ENCODE peak calls at places on chromosomes 12 and 14, in four cellular contexts. Z is HepG2, F is GM12878, U is H1. Y is an unnamed sample.
A peak's percentile ranks its signal among the peaks of the same experiment; 100 is the strongest.

GRCh38 chr12:57630891-57631433 is 2.0 kb downstream of the B4GALNT1 start:
- DNase-seq in U (no peak), Z (no peak), F (no peak), Y (peak; percentile 22)

GRCh38 chr14:47660158-47660557 is 15.2 kb downstream of the MDGA2 start:
- DNase-seq in U (no peak), F (no peak), Z (no peak), Y (no peak)

GRCh38 chr12:4353785-4354208 is 25.7 kb downstream of the FGF23 start:
- DNase-seq in U (no peak), F (no peak), Z (no peak), Y (peak; percentile 46)

GRCh38 chr14:59349154-59349772 is 115.9 kb downstream of the GPR135 start:
- DNase-seq in Z (no peak), U (no peak), F (no peak), Y (no peak)

GRCh38 chr12:104055686-104056388 is 5.8 kb upstream of the GLT8D2 start:
- DNase-seq in Z (no peak), F (no peak), U (no peak), Y (peak; percentile 82)

GRCh38 chr14:60734465-60735242 is at the start of gene MNAT1:
- DNase-seq in Z (peak; percentile 66), U (peak; percentile 92), F (peak; percentile 56), Y (peak; percentile 79)

GRCh38 chr12:62640910-62641448 is 174.4 kb downstream of the MON2 start:
- DNase-seq in U (no peak), F (peak; percentile 27), Z (no peak), Y (no peak)

GRCh38 chr12:48109424-48109823 is 3.5 kb upstream of the SENP1 start:
- DNase-seq in U (no peak), F (no peak), Z (no peak), Y (no peak)

GRCh38 chr12:2297658-2298057 is 244.9 kb downstream of the CACNA1C start:
- DNase-seq in Z (no peak), F (no peak), U (no peak), Y (no peak)

GRCh38 chr14:74902941-74903705 is 19.9 kb downstream of the RPS6KL1 start:
- DNase-seq in F (no peak), Z (no peak), U (no peak), Y (no peak)

GRCh38 chr12:46919666-46920065 is 93.9 kb upstream of the SLC38A4 start:
- DNase-seq in Z (no peak), F (no peak), U (no peak), Y (no peak)

GRCh38 chr14:73403181-73403752 is 55.1 kb downstream of the NUMB start:
- DNase-seq in Z (no peak), U (no peak), F (no peak), Y (no peak)

GRCh38 chr14:90266441-90267154 is 10.2 kb downstream of the PSMC1 start:
- DNase-seq in F (no peak), U (no peak), Z (no peak), Y (no peak)

GRCh38 chr14:102973706-102974280 is 51.3 kb downstream of the AMN start:
- DNase-seq in Z (no peak), U (no peak), F (no peak), Y (no peak)

GRCh38 chr14:100440758-100441203 is 117.6 kb downstream of the SLC25A47 start:
- DNase-seq in Z (no peak), F (no peak), U (no peak), Y (peak; percentile 76)

GRCh38 chr14:33118653-33119052 is 180.0 kb downstream of the NPAS3 start:
- DNase-seq in Z (no peak), U (no peak), F (no peak), Y (peak; percentile 2)

GRCh38 chr14:64973026-64973442 is 898 bp upstream of the RAB15 start:
- DNase-seq in F (no peak), Z (peak; percentile 38), U (no peak), Y (no peak)

GRCh38 chr14:102015771-102016170 is 51.4 kb downstream of the DYNC1H1 start:
- DNase-seq in U (no peak), F (no peak), Z (no peak), Y (no peak)

GRCh38 chr12:112112423-112113132 is 4.0 kb upstream of the NAA25 start:
- DNase-seq in U (no peak), F (no peak), Z (no peak), Y (no peak)

GRCh38 chr12:50859621-50860020 is 16.9 kb downstream of the TMPRSS12 start:
- DNase-seq in U (no peak), F (no peak), Z (no peak), Y (no peak)

GRCh38 chr14:74190910-74191575 is 48.2 kb upstream of the VSX2 start:
- DNase-seq in Z (no peak), F (no peak), U (no peak), Y (no peak)

GRCh38 chr14:64983439-64984310 is 3.0 kb upstream of the FNTB start:
- DNase-seq in U (no peak), Z (peak; percentile 45), F (no peak), Y (peak; percentile 65)

GRCh38 chr14:65927871-65928270 is 515.3 kb downstream of the FUT8 start:
- DNase-seq in F (no peak), Z (no peak), U (no peak), Y (no peak)

GRCh38 chr12:110929818-110930217 is 9.4 kb upstream of the MYL2 start:
- DNase-seq in U (peak; percentile 19), F (no peak), Z (no peak), Y (no peak)

GRCh38 chr14:68786491-68787234 is 6.2 kb downstream of the ZFP36L1 start:
- DNase-seq in U (peak; percentile 60), Z (no peak), F (no peak), Y (no peak)

GRCh38 chr12:6827982-6828670 is at the start of gene P3H3:
- DNase-seq in Z (peak; percentile 23), U (peak; percentile 76), F (no peak), Y (peak; percentile 84)

DNA sequence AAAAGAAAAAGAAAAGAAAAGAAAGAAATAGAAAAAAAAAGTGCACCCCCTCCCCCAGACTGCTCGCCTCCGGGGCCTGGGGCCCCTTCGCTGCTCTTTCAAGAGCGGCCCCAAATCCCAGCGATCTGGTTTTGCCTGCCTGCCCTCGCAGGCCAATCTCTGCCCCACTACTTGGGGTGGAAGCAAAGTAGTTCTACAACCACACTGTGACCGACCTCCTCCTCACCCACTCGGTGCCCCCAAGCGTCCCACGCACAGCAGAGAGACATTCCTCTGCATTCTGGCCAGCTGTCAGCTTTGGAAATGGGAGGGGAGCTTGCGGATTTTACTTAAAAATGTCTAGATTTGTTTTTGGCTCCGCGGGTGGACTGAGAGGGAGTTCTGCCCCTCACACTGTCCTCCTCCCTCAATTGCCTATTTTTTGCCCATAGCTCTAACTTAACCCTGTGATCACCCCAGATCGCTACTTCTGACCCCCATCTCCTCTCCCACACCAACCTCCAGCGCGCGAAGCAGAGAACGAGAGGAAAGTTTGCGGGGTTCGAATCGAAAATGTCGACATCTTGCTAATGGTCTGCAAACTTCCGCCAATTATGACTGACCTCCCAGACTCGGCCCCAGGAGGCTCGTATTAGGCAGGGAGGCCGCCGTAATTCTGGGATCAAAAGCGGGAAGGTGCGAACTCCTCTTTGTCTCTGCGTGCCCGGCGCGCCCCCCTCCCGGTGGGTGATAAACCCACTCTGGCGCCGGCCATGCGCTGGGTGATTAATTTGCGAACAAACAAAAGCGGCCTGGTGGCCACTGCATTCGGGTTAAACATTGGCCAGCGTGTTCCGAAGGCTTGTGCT is 2.7 kb upstream of the TBX3 start:
- DNase-seq in Z (no peak), U (no peak), F (no peak), Y (no peak)
- H2AFZ ChIP-seq in Z (no peak overlapping the region), U (no peak overlapping the region), F (no peak overlapping the region), Y (no peak overlapping the region)

GRCh38 chr12:64390275-64390851 is at the start of gene C12orf56:
- DNase-seq in U (no peak), F (no peak), Z (no peak), Y (no peak)
- H3K4me3 ChIP-seq in U (peak within 1 kb of the TSS; percentile 37), F (no peak within 1 kb of the TSS), Z (peak within 1 kb of the TSS; percentile 22), Y (no peak within 1 kb of the TSS)

DNA sequence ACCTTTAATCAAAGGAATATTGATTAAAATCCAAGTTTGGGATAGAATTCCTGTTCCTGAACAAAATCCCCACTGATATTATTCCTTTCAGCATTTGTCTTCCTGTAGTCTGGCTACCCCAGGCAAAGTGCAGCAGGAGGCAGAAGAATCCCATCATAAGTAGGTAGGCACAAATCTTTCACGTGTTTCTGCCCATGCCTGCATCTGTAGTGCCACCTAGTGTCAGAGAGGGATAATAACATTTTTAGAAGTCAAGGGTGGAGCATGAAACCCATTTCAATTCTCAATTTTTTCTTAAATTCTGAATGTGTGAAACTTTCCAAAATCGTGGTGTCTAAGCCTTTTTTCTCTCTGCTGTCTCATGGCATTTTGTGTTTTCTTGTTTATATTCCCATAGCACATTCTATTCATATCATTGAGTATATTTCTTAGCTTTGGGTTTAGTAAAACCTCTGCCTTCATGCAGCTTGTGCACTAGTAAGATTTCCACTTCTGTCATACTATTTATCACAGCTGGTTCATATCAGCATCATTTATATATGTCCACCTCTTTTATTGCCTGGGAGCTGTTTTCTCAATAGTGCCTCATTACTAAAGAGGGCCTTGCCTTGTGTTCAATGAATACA is 47.8 kb upstream of the RERG start:
- DNase-seq in U (no peak), Z (peak; percentile 64), F (no peak), Y (peak; percentile 67)
- TF ChIP-seq TCF12 in U (no peak), Z (no peak), F (no peak), Y (no peak)

DNA sequence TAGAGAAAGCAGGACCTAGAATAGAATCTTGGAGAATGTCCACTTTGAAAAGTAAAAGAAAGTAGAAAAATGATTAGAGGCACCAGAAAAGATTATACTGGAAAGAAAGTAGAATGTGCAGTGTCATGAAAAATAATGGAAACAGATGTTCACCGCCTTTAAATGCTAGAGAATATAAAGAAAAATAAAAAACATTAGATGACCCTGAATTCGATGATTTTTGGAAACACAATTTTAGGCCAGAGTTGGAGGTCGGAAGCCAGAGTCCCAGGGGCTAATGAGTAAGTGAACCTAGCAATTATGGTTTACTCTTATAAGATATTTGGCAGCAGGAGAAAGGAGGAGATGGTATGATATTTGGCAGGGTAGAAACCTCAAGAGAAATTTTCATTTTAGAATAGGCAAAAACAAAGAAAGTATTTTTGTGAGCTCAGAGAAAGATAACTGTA is 37.7 kb downstream of the GYS2 start:
- DNase-seq in U (no peak), F (no peak), Z (no peak), Y (no peak)
- H2AFZ ChIP-seq in U (no peak overlapping the region), F (no peak overlapping the region), Z (no peak overlapping the region), Y (no peak overlapping the region)

Y was measured in SK-N-SH.